ENCODE peak calls at places on chromosome 10, in eight cellular contexts. J is HCT116, R is PC-3, F is neural progenitor cell, E is hepatocyte, H is GM23338, D is SK-N-SH, C is MM.1S. M is an unnamed sample. For H3K4me1, the result is how much of the 10 kb centered on the place peaks cover.

GRCh38 chr10:688287-688620 is 1.2 kb downstream of the DIP2C start:
- DNase-seq in J (no peak), R (no peak), F (no peak), E (no peak), H (no peak), D (no peak), C (no peak), M (no peak)

GRCh38 chr10:133378251-133379096 is 588 bp upstream of the PAOX start:
- DNase-seq in J (no peak), R (peak), F (peak), E (peak), H (peak), D (peak), C (peak), M (peak)

GRCh38 chr10:93911865-93912264 is 18.1 kb downstream of the SLC35G1 start:
- DNase-seq in J (no peak), R (no peak), F (no peak), E (no peak), H (no peak), D (no peak), C (no peak), M (no peak)

GRCh38 chr10:133168617-133169031 is 8.6 kb downstream of the KNDC1 start:
- DNase-seq in J (no peak), R (no peak), F (no peak), E (no peak), H (no peak), D (no peak), C (no peak), M (no peak)

GRCh38 chr10:61898435-61898778 is 3.1 kb upstream of the ARID5B start:
- DNase-seq in J (no peak), R (peak), F (no peak), E (no peak), H (no peak), D (no peak), C (peak), M (peak)

GRCh38 chr10:22229756-22230330 is 12.0 kb upstream of the EBLN1 start:
- DNase-seq in J (no peak), R (peak), F (no peak), E (no peak), H (no peak), D (no peak), C (no peak), M (peak)

GRCh38 chr10:127907411-127908105 is 655 bp downstream of the PTPRE start:
- DNase-seq in J (no peak), R (peak), F (no peak), E (peak), H (peak), D (peak), C (no peak), M (no peak)

GRCh38 chr10:32956365-32957197 is 1.4 kb downstream of the ITGB1 start:
- DNase-seq in J (no peak), R (peak), F (no peak), E (no peak), H (no peak), D (no peak), C (no peak), M (no peak)

GRCh38 chr10:93652857-93653256 is 40.5 kb downstream of the PDE6C start:
- DNase-seq in J (no peak), R (peak), F (no peak), E (no peak), H (no peak), D (no peak), C (no peak), M (no peak)

GRCh38 chr10:85319150-85319549 is 990.8 kb downstream of the CCSER2 start:
- DNase-seq in J (no peak), R (no peak), F (no peak), E (peak), H (no peak), D (peak), C (no peak), M (no peak)

GRCh38 chr10:536935-537334 is 152.5 kb downstream of the DIP2C start:
- DNase-seq in J (no peak), R (no peak), F (no peak), E (no peak), H (no peak), D (no peak), C (no peak), M (no peak)

GRCh38 chr10:4546500-4546899 is 279.5 kb upstream of the AKR1E2 start:
- DNase-seq in J (peak), R (peak), F (no peak), E (peak), H (no peak), D (no peak), C (no peak), M (no peak)

GRCh38 chr10:60574388-60574787 is 184.7 kb upstream of the ANK3 start:
- DNase-seq in J (no peak), R (peak), F (no peak), E (no peak), H (no peak), D (no peak), C (no peak), M (no peak)

GRCh38 chr10:60575105-60575504 is 185.4 kb upstream of the ANK3 start:
- DNase-seq in J (no peak), R (peak), F (no peak), E (no peak), H (no peak), D (no peak), C (no peak), M (no peak)

GRCh38 chr10:60578217-60578616 is 188.5 kb upstream of the ANK3 start:
- DNase-seq in J (no peak), R (peak), F (no peak), E (no peak), H (no peak), D (no peak), C (no peak), M (no peak)

GRCh38 chr10:60573342-60573741 is 183.7 kb upstream of the ANK3 start:
- DNase-seq in J (no peak), R (no peak), F (peak), E (no peak), H (no peak), D (no peak), C (peak), M (no peak)

GRCh38 chr10:60576130-60577069 is 186.7 kb upstream of the ANK3 start:
- DNase-seq in J (no peak), R (peak), F (no peak), E (no peak), H (peak), D (no peak), C (peak), M (no peak)
- H3K4me1 ChIP-seq in J (under half), R (half or more), F (under half), E (under half), H (under half), D (under half), C (under half), M (under half)

DNA sequence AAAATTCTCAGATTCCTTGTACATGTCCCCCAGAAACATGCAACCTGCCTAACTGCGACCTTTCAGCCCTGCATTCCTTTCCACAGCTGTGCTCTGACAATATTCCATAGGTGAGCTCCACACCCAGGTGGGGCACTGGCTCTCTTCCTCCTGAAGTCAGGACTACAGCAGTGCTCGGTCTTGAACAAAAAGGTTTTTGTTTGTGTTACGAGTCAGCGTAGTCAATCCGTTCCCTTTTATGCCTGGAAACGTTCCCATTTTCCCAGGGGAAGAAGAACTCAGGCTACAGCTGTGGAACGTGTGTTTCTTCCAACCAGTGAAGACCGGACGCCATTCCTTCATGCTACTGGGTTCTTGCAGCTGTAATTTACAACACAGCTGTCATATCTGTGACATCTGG is 52.4 kb upstream of the PFKP start:
- DNase-seq in J (no peak), R (peak), F (no peak), E (no peak), H (no peak), D (no peak), C (no peak), M (no peak)
- TF ChIP-seq EZH2phosphoT487 in J (no peak), R (no peak), F (no peak), E (no peak), H (no peak), D (no peak), C (no peak), M (no peak)

DNA sequence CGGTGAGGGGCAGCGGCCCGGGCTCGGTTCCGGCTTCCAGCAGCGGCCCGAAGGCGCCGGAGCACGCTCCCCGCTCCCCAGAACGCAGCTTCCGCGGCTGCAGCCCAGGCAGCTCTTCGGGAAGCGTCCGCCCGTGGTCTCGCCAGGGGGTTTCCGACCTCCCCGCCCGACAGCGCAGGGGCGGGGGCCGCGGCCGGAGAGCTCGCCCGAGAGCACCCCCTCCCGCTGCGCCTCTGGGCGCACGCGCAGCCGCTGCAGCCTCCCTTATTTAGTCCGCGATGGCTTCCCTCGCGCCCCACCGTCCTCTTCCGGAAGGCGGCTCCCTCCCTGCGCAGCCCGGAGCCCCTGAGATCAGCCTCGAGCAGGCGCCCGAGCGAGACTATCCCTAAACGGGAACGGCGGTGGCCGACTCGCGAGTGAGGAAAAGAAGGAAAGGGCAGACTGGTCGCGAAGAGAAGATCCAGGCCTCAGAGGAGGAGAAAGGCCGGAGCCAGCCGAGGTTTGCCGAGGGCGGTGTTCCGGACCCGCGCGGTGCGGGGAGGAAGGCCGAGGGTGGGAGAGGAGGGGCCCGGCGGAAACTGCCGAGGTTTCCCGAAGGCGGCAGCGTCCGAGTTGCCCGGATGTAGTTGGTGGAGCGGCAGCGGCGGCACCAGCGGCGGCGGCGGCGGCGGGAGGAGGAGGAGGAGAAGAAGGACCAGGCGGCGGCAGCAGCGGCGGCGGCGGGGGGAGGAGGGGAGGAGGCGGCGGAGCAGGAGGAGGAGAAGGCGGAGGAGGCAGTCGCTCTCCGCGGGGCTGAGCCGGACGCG is at the start of gene WAC:
- DNase-seq in J (peak), R (peak), F (peak), E (peak), H (peak), D (peak), C (peak), M (peak)
- H3K27ac ChIP-seq in J (peak), R (peak), F (peak), E (peak), H (peak), D (peak), C (peak), M (peak)

GRCh38 chr10:6056411-6057135 is 5.6 kb downstream of the IL2RA start:
- DNase-seq in J (no peak), R (no peak), F (peak), E (no peak), H (no peak), D (no peak), C (no peak), M (no peak)

GRCh38 chr10:6055929-6056328 is 6.2 kb downstream of the IL2RA start:
- DNase-seq in J (no peak), R (no peak), F (no peak), E (no peak), H (no peak), D (no peak), C (no peak), M (no peak)

GRCh38 chr10:6059506-6059905 is 2.7 kb downstream of the IL2RA start:
- DNase-seq in J (no peak), R (no peak), F (no peak), E (no peak), H (no peak), D (no peak), C (no peak), M (no peak)

GRCh38 chr10:6061056-6061455 is 1.1 kb downstream of the IL2RA start:
- DNase-seq in J (no peak), R (no peak), F (no peak), E (no peak), H (no peak), D (no peak), C (no peak), M (no peak)

GRCh38 chr10:6058677-6059475 is 3.3 kb downstream of the IL2RA start:
- DNase-seq in J (no peak), R (no peak), F (no peak), E (no peak), H (no peak), D (no peak), C (no peak), M (no peak)
- H3K4me1 ChIP-seq in J (under half), R (under half), F (under half), E (under half), H (under half), D (under half), C (under half), M (half or more)

GRCh38 chr10:59993931-59994330 is 87.6 kb upstream of the CCDC6 start:
- DNase-seq in J (no peak), R (peak), F (no peak), E (no peak), H (no peak), D (no peak), C (no peak), M (no peak)

GRCh38 chr10:59995862-59996261 is 89.5 kb upstream of the CCDC6 start:
- DNase-seq in J (no peak), R (peak), F (no peak), E (no peak), H (no peak), D (no peak), C (no peak), M (no peak)

GRCh38 chr10:59991117-59991516 is 84.8 kb upstream of the CCDC6 start:
- DNase-seq in J (no peak), R (no peak), F (no peak), E (no peak), H (peak), D (no peak), C (no peak), M (no peak)

DNA sequence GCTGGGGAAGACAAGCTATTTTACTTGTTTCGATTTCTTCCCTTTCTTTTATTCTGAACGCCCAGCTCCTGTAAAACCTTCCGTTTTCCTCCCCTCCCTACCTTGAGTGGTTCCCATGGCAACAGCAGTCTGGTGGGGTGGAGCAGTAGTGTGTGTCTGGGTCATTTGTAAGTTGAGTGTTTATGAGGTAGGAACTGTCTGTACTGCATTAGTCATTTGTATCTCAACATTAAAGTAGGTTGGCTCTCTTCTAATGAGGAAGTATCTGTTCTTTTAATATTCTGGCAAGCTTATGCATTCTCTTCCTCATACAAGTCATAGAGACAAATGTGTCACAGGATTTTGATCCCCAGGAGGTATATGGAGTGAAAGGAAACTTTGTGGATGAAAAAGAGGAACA is 85.3 kb upstream of the CCDC6 start:
- DNase-seq in J (peak), R (peak), F (peak), E (peak), H (peak), D (no peak), C (no peak), M (no peak)
- TF ChIP-seq EZH2phosphoT487 in J (no peak), R (no peak), F (no peak), E (no peak), H (no peak), D (no peak), C (no peak), M (no peak)

DNA sequence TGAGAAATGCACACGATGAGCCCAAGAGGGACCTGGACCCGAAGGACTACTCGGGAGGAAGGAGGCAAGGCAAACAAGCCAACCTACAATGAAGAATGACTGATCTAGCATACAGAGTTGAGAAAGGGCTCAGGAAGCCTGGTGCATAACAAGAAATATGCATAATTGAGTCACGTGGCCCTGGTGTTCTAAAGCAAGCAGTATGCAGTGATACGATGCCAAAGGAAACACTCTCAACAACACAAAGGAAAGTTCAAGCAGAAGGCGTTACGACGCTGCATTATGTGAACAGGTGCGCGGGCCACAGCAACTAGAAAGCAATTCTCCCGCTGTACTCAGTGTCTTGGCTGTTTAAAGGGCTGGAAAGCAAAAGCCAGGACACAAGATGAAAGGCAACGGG is 100.8 kb downstream of the PRTFDC1 start:
- DNase-seq in J (no peak), R (no peak), F (no peak), E (no peak), H (peak), D (no peak), C (no peak), M (no peak)
- H3K27ac ChIP-seq in J (no peak), R (no peak), F (no peak), E (no peak), H (no peak), D (no peak), C (no peak), M (no peak)

GRCh38 chr10:11677480-11677879 is 64.7 kb upstream of the ECHDC3 start:
- DNase-seq in J (no peak), R (no peak), F (no peak), E (no peak), H (no peak), D (no peak), C (no peak), M (no peak)
- H3K4me1 ChIP-seq in J (under half), R (under half), F (under half), E (under half), H (under half), D (under half), C (under half), M (half or more)

DNA sequence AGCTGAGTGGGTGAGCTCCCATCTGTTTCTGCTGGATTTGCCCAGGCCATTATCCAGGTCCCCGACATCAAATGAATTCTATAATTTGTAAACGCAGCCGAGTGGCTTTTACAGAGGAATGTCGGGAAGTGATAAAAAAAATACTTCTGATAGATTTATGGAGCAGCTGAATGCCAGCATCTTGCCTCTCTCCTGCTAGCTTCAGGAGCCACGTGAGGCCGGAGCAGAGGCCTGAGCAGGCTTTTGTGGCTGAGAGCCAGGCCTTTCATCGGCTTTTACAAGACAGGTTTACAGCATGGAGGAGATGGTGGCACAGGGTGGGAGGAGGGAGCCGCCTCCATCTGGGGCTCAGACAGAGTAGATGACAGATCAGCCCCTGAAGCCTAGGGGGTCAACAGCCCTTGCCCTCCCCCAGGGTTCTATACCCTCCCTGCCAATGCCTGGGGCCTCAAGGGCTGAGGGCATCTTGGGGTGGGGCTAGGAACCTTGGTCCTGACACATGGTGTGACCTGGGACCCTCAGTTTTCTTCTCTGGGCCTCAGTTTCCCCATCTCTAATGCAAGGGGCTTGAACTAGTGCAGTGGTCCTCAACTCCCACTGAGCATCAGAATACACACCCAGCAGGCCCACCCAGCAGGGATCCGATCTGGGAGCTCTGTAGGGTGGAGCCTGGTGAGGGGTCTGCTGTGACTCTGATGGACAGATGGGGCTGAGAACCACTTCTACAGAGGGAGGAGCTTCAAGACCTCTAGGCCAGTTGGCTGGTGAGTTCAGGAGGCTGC is 44.2 kb upstream of the PCBD1 start:
- DNase-seq in J (no peak), R (no peak), F (no peak), E (peak), H (no peak), D (peak), C (no peak), M (no peak)
- TF ChIP-seq EZH2phosphoT487 in J (no peak), R (no peak), F (no peak), E (no peak), H (no peak), D (no peak), C (no peak), M (no peak)

DNA sequence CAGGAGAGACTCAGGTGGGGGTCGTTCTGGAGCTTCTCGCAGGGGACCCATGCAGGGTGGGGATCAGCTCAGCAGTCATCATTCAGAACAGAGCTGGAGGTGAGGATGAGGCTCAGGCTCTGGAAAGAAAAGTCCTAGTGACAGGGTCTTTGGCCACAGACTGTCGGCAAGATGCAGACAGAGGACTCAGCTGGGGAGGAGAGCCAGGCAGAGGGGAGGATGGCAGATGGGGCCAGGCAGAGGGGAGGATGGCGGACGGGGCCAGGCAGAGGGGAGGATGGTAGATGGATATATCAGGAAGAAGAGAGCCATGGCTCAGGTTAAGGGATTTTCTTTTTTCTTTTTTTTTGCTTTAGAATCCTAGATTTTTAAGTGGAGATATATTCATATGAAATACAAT is 7.7 kb upstream of the IL15RA start:
- DNase-seq in J (no peak), R (no peak), F (no peak), E (no peak), H (no peak), D (no peak), C (no peak), M (no peak)
- H3K27ac ChIP-seq in J (no peak), R (no peak), F (no peak), E (no peak), H (no peak), D (no peak), C (no peak), M (no peak)

DNA sequence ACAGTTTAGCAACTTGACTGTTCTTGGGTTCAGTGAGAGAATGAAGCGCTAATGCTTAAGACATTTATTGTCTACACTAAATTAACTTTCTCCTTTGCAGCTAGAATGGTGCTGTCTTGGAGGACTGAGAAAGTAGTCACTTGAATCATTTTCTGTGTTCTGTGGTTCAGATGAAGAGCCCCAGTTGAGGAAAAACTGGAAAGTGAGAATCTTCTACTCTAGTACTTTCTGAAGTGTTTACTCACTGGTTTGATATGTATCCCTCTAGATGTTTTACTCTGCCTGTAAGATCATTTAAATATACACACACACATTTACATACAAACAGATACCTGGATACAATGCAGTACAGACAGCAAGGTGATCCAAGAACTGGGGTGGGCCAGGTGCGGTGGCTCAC is 308.1 kb downstream of the CAMK1D start:
- DNase-seq in J (no peak), R (no peak), F (no peak), E (no peak), H (no peak), D (no peak), C (no peak), M (no peak)
- H3K4me1 ChIP-seq in J (under half), R (under half), F (under half), E (under half), H (under half), D (under half), C (under half), M (under half)

M was measured in OCI-LY7.